ENCODE peak calls at places on chromosomes 13 and 19, in seven cellular contexts. One of them, this sample, is unnamed.

GRCh38 chr13:26047040-26047439 is 4.8 kb downstream of the SHISA2 start:
- DNase-seq in K562: no peak
- DNase-seq in HCT116: no peak
- DNase-seq in SK-N-SH: no peak
- DNase-seq in T47D: no peak
- DNase-seq in H1: no peak
- DNase-seq in GM12878: no peak
- DNase-seq in this sample: no peak

GRCh38 chr13:107203146-107203847 is 635.4 kb upstream of the ARGLU1 start:
- DNase-seq in T47D: no peak
- DNase-seq in SK-N-SH: peak
- DNase-seq in HCT116: no peak
- DNase-seq in GM12878: no peak
- DNase-seq in H1: peak
- DNase-seq in K562: no peak
- DNase-seq in this sample: peak

GRCh38 chr13:109131698-109132257 is 502.4 kb downstream of the MYO16 start:
- DNase-seq in SK-N-SH: no peak
- DNase-seq in GM12878: peak
- DNase-seq in H1: no peak
- DNase-seq in K562: no peak
- DNase-seq in T47D: no peak
- DNase-seq in HCT116: no peak
- DNase-seq in this sample: no peak

GRCh38 chr19:40867701-40868100 is 14.3 kb downstream of the CYP2A7 start:
- DNase-seq in HCT116: no peak
- DNase-seq in H1: no peak
- DNase-seq in K562: no peak
- DNase-seq in GM12878: no peak
- DNase-seq in SK-N-SH: no peak
- DNase-seq in T47D: no peak
- DNase-seq in this sample: no peak

GRCh38 chr13:24650157-24650556 is 30.1 kb upstream of the ATP12A start:
- DNase-seq in H1: no peak
- DNase-seq in K562: no peak
- DNase-seq in HCT116: no peak
- DNase-seq in T47D: no peak
- DNase-seq in GM12878: no peak
- DNase-seq in SK-N-SH: peak
- DNase-seq in this sample: no peak

GRCh38 chr19:42030605-42031004 is 36.6 kb upstream of the ATP1A3 start:
- DNase-seq in K562: no peak
- DNase-seq in SK-N-SH: no peak
- DNase-seq in H1: no peak
- DNase-seq in T47D: no peak
- DNase-seq in HCT116: no peak
- DNase-seq in GM12878: no peak
- DNase-seq in this sample: no peak

GRCh38 chr13:20487927-20488326 is 37.7 kb downstream of the CRYL1 start:
- DNase-seq in HCT116: no peak
- DNase-seq in T47D: no peak
- DNase-seq in GM12878: no peak
- DNase-seq in K562: no peak
- DNase-seq in SK-N-SH: no peak
- DNase-seq in H1: no peak
- DNase-seq in this sample: no peak

GRCh38 chr13:48686810-48687209 is 33.1 kb downstream of the CYSLTR2 start:
- DNase-seq in T47D: no peak
- DNase-seq in SK-N-SH: no peak
- DNase-seq in GM12878: no peak
- DNase-seq in HCT116: no peak
- DNase-seq in H1: no peak
- DNase-seq in K562: no peak
- DNase-seq in this sample: no peak

GRCh38 chr13:72970301-72970880 is 88.4 kb upstream of the KLF5 start:
- DNase-seq in HCT116: no peak
- DNase-seq in SK-N-SH: no peak
- DNase-seq in K562: no peak
- DNase-seq in GM12878: no peak
- DNase-seq in T47D: no peak
- DNase-seq in H1: no peak
- DNase-seq in this sample: no peak

GRCh38 chr13:76709851-76710250 is 176.4 kb downstream of the KCTD12 start:
- DNase-seq in SK-N-SH: no peak
- DNase-seq in H1: no peak
- DNase-seq in T47D: no peak
- DNase-seq in GM12878: no peak
- DNase-seq in K562: no peak
- DNase-seq in HCT116: no peak
- DNase-seq in this sample: no peak

GRCh38 chr19:5775668-5776309 is 8.8 kb downstream of the PRR22 start:
- DNase-seq in H1: no peak
- DNase-seq in GM12878: no peak
- DNase-seq in K562: no peak
- DNase-seq in SK-N-SH: no peak
- DNase-seq in HCT116: no peak
- DNase-seq in T47D: no peak
- DNase-seq in this sample: no peak

GRCh38 chr13:105363747-105364177 is 1171.7 kb downstream of the EFNB2 start:
- DNase-seq in SK-N-SH: peak
- DNase-seq in H1: no peak
- DNase-seq in HCT116: no peak
- DNase-seq in GM12878: no peak
- DNase-seq in T47D: no peak
- DNase-seq in K562: no peak
- DNase-seq in this sample: no peak

GRCh38 chr19:14073925-14074838 is 1.6 kb downstream of the MISP3 start:
- DNase-seq in T47D: no peak
- DNase-seq in SK-N-SH: peak
- DNase-seq in HCT116: no peak
- DNase-seq in GM12878: no peak
- DNase-seq in K562: peak
- DNase-seq in H1: no peak
- DNase-seq in this sample: no peak

GRCh38 chr13:44815507-44816074 is 173.7 kb downstream of the NUFIP1 start:
- DNase-seq in GM12878: no peak
- DNase-seq in SK-N-SH: no peak
- DNase-seq in K562: no peak
- DNase-seq in T47D: no peak
- DNase-seq in HCT116: peak
- DNase-seq in H1: peak
- DNase-seq in this sample: peak

GRCh38 chr19:58562126-58563033 is 4.0 kb upstream of the UBE2M start:
- DNase-seq in GM12878: no peak
- DNase-seq in K562: no peak
- DNase-seq in T47D: no peak
- DNase-seq in SK-N-SH: peak
- DNase-seq in H1: no peak
- DNase-seq in HCT116: no peak
- DNase-seq in this sample: no peak

GRCh38 chr19:51324082-51324481 is 12.6 kb downstream of the IGLON5 start:
- DNase-seq in SK-N-SH: no peak
- DNase-seq in HCT116: no peak
- DNase-seq in H1: no peak
- DNase-seq in GM12878: no peak
- DNase-seq in T47D: no peak
- DNase-seq in K562: no peak
- DNase-seq in this sample: no peak

DNA sequence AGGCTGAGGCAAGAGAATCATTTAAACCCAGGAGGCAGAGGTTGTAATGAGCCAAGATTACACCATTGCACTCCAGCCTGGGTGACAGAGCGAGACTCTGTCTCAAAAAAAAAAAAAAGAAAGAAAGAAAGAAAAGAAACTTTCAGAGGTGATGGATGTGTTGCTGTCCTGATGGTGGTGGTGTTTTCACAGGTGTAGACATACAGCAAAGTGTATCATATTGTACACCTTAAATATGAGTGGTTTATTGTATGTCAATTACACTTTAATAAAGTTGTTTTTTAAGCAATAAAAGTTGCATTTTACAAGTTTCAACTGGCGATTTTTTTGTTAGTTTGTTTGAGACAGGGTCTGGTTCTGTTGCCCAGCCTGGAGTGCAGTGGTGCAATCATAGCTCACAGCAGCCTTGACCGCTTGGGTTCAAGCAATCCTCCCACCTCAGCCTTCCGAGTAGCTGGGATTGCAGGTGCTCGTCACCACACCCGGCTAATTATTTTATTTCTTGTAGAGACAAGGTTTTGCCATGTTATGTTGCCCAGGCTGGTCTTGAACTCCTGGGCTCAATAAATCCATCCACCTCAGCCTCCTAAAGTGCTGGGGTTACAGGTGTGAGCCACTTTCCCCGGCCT is 13.5 kb upstream of the INSR start:
- DNase-seq in GM12878: no peak
- DNase-seq in HCT116: no peak
- DNase-seq in T47D: no peak
- DNase-seq in H1: no peak
- DNase-seq in K562: no peak
- DNase-seq in SK-N-SH: no peak
- DNase-seq in this sample: no peak
- TF ChIP-seq JUND in GM12878: no peak
- TF ChIP-seq JUND in HCT116: no peak
- TF ChIP-seq JUND in T47D: no peak
- TF ChIP-seq JUND in H1: no peak
- TF ChIP-seq JUND in K562: no peak
- TF ChIP-seq JUND in SK-N-SH: no peak
- TF ChIP-seq JUND in this sample: no peak

GRCh38 chr13:98475521-98475920 is 101.4 kb downstream of the STK24 start:
- DNase-seq in T47D: no peak
- DNase-seq in H1: no peak
- DNase-seq in SK-N-SH: peak
- DNase-seq in GM12878: no peak
- DNase-seq in HCT116: no peak
- DNase-seq in K562: peak
- DNase-seq in this sample: no peak
- TF ChIP-seq JUND in T47D: no peak
- TF ChIP-seq JUND in H1: no peak
- TF ChIP-seq JUND in SK-N-SH: no peak
- TF ChIP-seq JUND in GM12878: no peak
- TF ChIP-seq JUND in HCT116: no peak
- TF ChIP-seq JUND in K562: no peak
- TF ChIP-seq JUND in this sample: no peak

DNA sequence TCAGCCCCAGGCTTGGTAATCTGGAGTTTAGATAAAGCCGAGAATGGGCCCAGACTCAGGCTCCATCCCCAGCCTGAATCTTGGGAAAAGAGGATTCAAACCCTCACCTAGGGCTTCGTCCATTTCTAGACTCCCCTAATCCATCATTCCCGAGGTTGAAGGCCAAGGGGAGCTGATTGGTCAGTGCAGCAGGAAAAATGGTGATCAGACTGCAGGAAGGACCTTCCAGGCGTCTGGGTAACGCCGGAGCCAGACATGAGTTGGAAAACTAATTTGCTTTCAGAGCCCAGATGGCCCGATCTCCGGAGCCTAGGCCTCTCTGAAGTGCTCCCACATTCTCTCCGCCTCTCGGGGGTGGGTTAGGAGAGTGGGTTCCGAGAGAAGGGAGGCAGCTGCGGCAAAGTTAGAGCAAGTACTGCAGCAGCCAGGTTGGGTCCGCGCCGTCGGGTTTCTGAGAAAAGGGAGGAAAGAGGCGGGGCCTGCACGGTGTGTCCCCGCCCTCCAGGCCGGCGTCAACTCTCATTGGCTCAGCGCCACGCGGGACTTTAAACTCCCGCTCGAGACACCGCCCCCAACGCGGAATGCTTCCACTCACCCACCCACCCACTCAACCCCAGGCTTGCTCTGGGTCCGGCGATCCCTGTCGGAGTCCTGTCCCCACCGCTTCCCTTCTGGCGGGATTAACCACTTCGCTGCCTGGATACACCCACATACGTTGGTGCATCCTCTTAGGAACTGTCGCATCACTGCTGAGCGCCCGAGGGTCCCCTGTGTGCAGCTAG is 788 bp upstream of the RTBDN start:
- DNase-seq in GM12878: no peak
- DNase-seq in SK-N-SH: peak
- DNase-seq in HCT116: peak
- DNase-seq in T47D: peak
- DNase-seq in H1: no peak
- DNase-seq in K562: peak
- DNase-seq in this sample: no peak
- TF ChIP-seq JUND in GM12878: no peak
- TF ChIP-seq JUND in SK-N-SH: no peak
- TF ChIP-seq JUND in HCT116: no peak
- TF ChIP-seq JUND in T47D: no peak
- TF ChIP-seq JUND in H1: no peak
- TF ChIP-seq JUND in K562: no peak
- TF ChIP-seq JUND in this sample: no peak

GRCh38 chr19:38023661-38024574 is 116.9 kb downstream of the SIPA1L3 start:
- DNase-seq in H1: no peak
- DNase-seq in SK-N-SH: no peak
- DNase-seq in HCT116: no peak
- DNase-seq in T47D: no peak
- DNase-seq in GM12878: no peak
- DNase-seq in K562: no peak
- DNase-seq in this sample: no peak

GRCh38 chr19:38024991-38025716 is 118.1 kb downstream of the SIPA1L3 start:
- DNase-seq in K562: peak
- DNase-seq in T47D: no peak
- DNase-seq in HCT116: no peak
- DNase-seq in GM12878: no peak
- DNase-seq in SK-N-SH: no peak
- DNase-seq in H1: no peak
- DNase-seq in this sample: no peak

GRCh38 chr19:38023245-38023644 is 116.2 kb downstream of the SIPA1L3 start:
- DNase-seq in HCT116: no peak
- DNase-seq in GM12878: no peak
- DNase-seq in T47D: no peak
- DNase-seq in K562: no peak
- DNase-seq in SK-N-SH: no peak
- DNase-seq in H1: no peak
- DNase-seq in this sample: no peak

GRCh38 chr19:38028913-38029565 is 122.0 kb downstream of the SIPA1L3 start:
- DNase-seq in SK-N-SH: no peak
- DNase-seq in H1: no peak
- DNase-seq in K562: no peak
- DNase-seq in T47D: no peak
- DNase-seq in HCT116: no peak
- DNase-seq in GM12878: no peak
- DNase-seq in this sample: no peak

GRCh38 chr19:38025908-38026307 is 118.9 kb downstream of the SIPA1L3 start:
- DNase-seq in K562: no peak
- DNase-seq in HCT116: no peak
- DNase-seq in H1: no peak
- DNase-seq in T47D: no peak
- DNase-seq in GM12878: no peak
- DNase-seq in SK-N-SH: no peak
- DNase-seq in this sample: no peak
- TF ChIP-seq JUND in K562: no peak
- TF ChIP-seq JUND in HCT116: no peak
- TF ChIP-seq JUND in H1: no peak
- TF ChIP-seq JUND in T47D: no peak
- TF ChIP-seq JUND in GM12878: no peak
- TF ChIP-seq JUND in SK-N-SH: no peak
- TF ChIP-seq JUND in this sample: no peak

GRCh38 chr13:39874331-39875055 is 219.0 kb downstream of the COG6 start:
- DNase-seq in K562: no peak
- DNase-seq in GM12878: no peak
- DNase-seq in H1: no peak
- DNase-seq in SK-N-SH: no peak
- DNase-seq in HCT116: no peak
- DNase-seq in T47D: no peak
- DNase-seq in this sample: no peak
- TF ChIP-seq JUND in K562: no peak
- TF ChIP-seq JUND in GM12878: no peak
- TF ChIP-seq JUND in H1: no peak
- TF ChIP-seq JUND in SK-N-SH: peak
- TF ChIP-seq JUND in HCT116: no peak
- TF ChIP-seq JUND in T47D: no peak
- TF ChIP-seq JUND in this sample: no peak

This sample was measured in HepG2.